ENCODE peak calls at places on chromosomes 4 and X, in six cellular contexts. X is hypothalamus, E is GM04504, N is cardiac muscle cell, W is IMR-90, A is glutamatergic neuron. R is an unnamed sample.

GRCh38 chrX:153816821-153817220 is 13.5 kb downstream of the PDZD4 start:
- DNase-seq in X (no peak), E (no peak), N (no peak), W (no peak), A (no peak), R (no peak)

GRCh38 chrX:44954562-44954961 is 81.6 kb downstream of the KDM6A start:
- DNase-seq in X (no peak), E (no peak), N (no peak), W (no peak), A (no peak), R (no peak)

GRCh38 chr4:31461425-31461824 is 741.3 kb downstream of the PCDH7 start:
- DNase-seq in X (no peak), E (peak), N (no peak), W (no peak), A (no peak), R (peak)

GRCh38 chrX:44106864-44107263 is 133.7 kb upstream of the NDP start:
- DNase-seq in X (no peak), E (no peak), N (no peak), W (no peak), A (no peak), R (no peak)

GRCh38 chr4:76078033-76078613 is 3.6 kb downstream of the ART3 start:
- DNase-seq in X (no peak), E (no peak), N (peak), W (no peak), A (no peak), R (no peak)

GRCh38 chrX:50075630-50076349 is 125.0 kb downstream of the AKAP4 start:
- DNase-seq in X (no peak), E (no peak), N (no peak), W (no peak), A (no peak), R (no peak)

GRCh38 chr4:67198757-67199156 is 346.5 kb downstream of the CENPC start:
- DNase-seq in X (no peak), E (no peak), N (peak), W (no peak), A (no peak), R (peak)

GRCh38 chr4:84484274-84484673 is 14.8 kb downstream of the NKX6-1 start:
- DNase-seq in X (no peak), E (no peak), N (no peak), W (no peak), A (no peak), R (no peak)

GRCh38 chr4:19026281-19026680 is 1004.7 kb upstream of the LCORL start:
- DNase-seq in X (peak), E (no peak), N (no peak), W (no peak), A (no peak), R (no peak)

GRCh38 chr4:113339430-113339813 is 290.0 kb downstream of the ANK2 start:
- DNase-seq in X (no peak), E (no peak), N (no peak), W (no peak), A (no peak), R (no peak)

R was measured in RCC 7860.